ENCODE peak calls at places on chromosomes 11 and 22, in four cellular contexts. One of them, this sample, is unnamed. For H3K4me1, the result is how much of the 10 kb centered on the place peaks cover.

GRCh38 chr11:2796508-2797180 is 88.9 kb downstream of the CDKN1C start:
- DNase-seq in HCT116: no peak
- DNase-seq in GM23338: no peak
- DNase-seq in HepG2: no peak
- DNase-seq in this sample: peak

GRCh38 chr11:122757201-122757600 is 81.1 kb upstream of the CRTAM start:
- DNase-seq in HCT116: no peak
- DNase-seq in GM23338: no peak
- DNase-seq in HepG2: no peak
- DNase-seq in this sample: no peak

GRCh38 chr11:45651841-45652745 is 13.3 kb downstream of the CHST1 start:
- DNase-seq in HCT116: no peak
- DNase-seq in GM23338: no peak
- DNase-seq in HepG2: no peak
- DNase-seq in this sample: no peak

GRCh38 chr11:108559904-108560303 is 33.7 kb downstream of the EXPH5 start:
- DNase-seq in HCT116: no peak
- DNase-seq in GM23338: no peak
- DNase-seq in HepG2: no peak
- DNase-seq in this sample: no peak

GRCh38 chr11:60756307-60757032 is at the start of gene MS4A15:
- DNase-seq in HCT116: peak
- DNase-seq in GM23338: peak
- DNase-seq in HepG2: peak
- DNase-seq in this sample: peak

GRCh38 chr11:34204396-34205279 is 99.2 kb downstream of the NAT10 start:
- DNase-seq in HCT116: peak
- DNase-seq in GM23338: peak
- DNase-seq in HepG2: peak
- DNase-seq in this sample: no peak

GRCh38 chr11:117072517-117073218 is 25.6 kb downstream of the SIK3 start:
- DNase-seq in HCT116: peak
- DNase-seq in GM23338: no peak
- DNase-seq in HepG2: peak
- DNase-seq in this sample: no peak

GRCh38 chr22:45903355-45904149 is 73.4 kb downstream of the WNT7B start:
- DNase-seq in HCT116: no peak
- DNase-seq in GM23338: no peak
- DNase-seq in HepG2: no peak
- DNase-seq in this sample: peak

GRCh38 chr11:87397250-87397649 is 359.5 kb downstream of the TMEM135 start:
- DNase-seq in HCT116: no peak
- DNase-seq in GM23338: no peak
- DNase-seq in HepG2: no peak
- DNase-seq in this sample: no peak

GRCh38 chr11:32630844-32631243 is 47.2 kb downstream of the EIF3M start:
- DNase-seq in HCT116: no peak
- DNase-seq in GM23338: no peak
- DNase-seq in HepG2: no peak
- DNase-seq in this sample: no peak

GRCh38 chr11:10293423-10294288 is at the start of gene SBF2:
- DNase-seq in HCT116: no peak
- DNase-seq in GM23338: peak
- DNase-seq in HepG2: peak
- DNase-seq in this sample: peak

GRCh38 chr11:25441432-25441831 is 890.5 kb upstream of the ANO3 start:
- DNase-seq in HCT116: no peak
- DNase-seq in GM23338: no peak
- DNase-seq in HepG2: no peak
- DNase-seq in this sample: no peak

GRCh38 chr11:34631297-34631696 is 10.4 kb downstream of the EHF start:
- DNase-seq in HCT116: no peak
- DNase-seq in GM23338: no peak
- DNase-seq in HepG2: no peak
- DNase-seq in this sample: no peak

GRCh38 chr11:42239102-42239501 is 779.6 kb upstream of the LRRC4C start:
- DNase-seq in HCT116: no peak
- DNase-seq in GM23338: no peak
- DNase-seq in HepG2: no peak
- DNase-seq in this sample: no peak

GRCh38 chr11:103807806-103808205 is 228.6 kb upstream of the DDI1 start:
- DNase-seq in HCT116: no peak
- DNase-seq in GM23338: no peak
- DNase-seq in HepG2: no peak
- DNase-seq in this sample: no peak

GRCh38 chr11:35763301-35763700 is 100.7 kb downstream of the TRIM44 start:
- DNase-seq in HCT116: no peak
- DNase-seq in GM23338: no peak
- DNase-seq in HepG2: no peak
- DNase-seq in this sample: no peak

GRCh38 chr11:12682730-12683500 is 8.7 kb downstream of the TEAD1 start:
- DNase-seq in HCT116: no peak
- DNase-seq in GM23338: no peak
- DNase-seq in HepG2: no peak
- DNase-seq in this sample: no peak

GRCh38 chr11:2387266-2387982 is 10.3 kb downstream of the CD81 start:
- DNase-seq in HCT116: no peak
- DNase-seq in GM23338: no peak
- DNase-seq in HepG2: no peak
- DNase-seq in this sample: no peak

GRCh38 chr11:119721129-119722120 is 7.6 kb downstream of the NECTIN1 start:
- DNase-seq in HCT116: no peak
- DNase-seq in GM23338: peak
- DNase-seq in HepG2: peak
- DNase-seq in this sample: peak

GRCh38 chr11:118156531-118157185 is 4.0 kb upstream of the SCN4B start:
- DNase-seq in HCT116: no peak
- DNase-seq in GM23338: peak
- DNase-seq in HepG2: no peak
- DNase-seq in this sample: no peak

GRCh38 chr11:129278586-129279319 is 86.6 kb upstream of the ARHGAP32 start:
- DNase-seq in HCT116: no peak
- DNase-seq in GM23338: peak
- DNase-seq in HepG2: no peak
- DNase-seq in this sample: no peak

GRCh38 chr11:129280027-129280811 is 88.1 kb upstream of the ARHGAP32 start:
- DNase-seq in HCT116: no peak
- DNase-seq in GM23338: no peak
- DNase-seq in HepG2: peak
- DNase-seq in this sample: no peak

GRCh38 chr11:129281471-129282268 is 89.5 kb upstream of the ARHGAP32 start:
- DNase-seq in HCT116: no peak
- DNase-seq in GM23338: no peak
- DNase-seq in HepG2: no peak
- DNase-seq in this sample: no peak

GRCh38 chr11:129277216-129277838 is 85.2 kb upstream of the ARHGAP32 start:
- DNase-seq in HCT116: no peak
- DNase-seq in GM23338: no peak
- DNase-seq in HepG2: peak
- DNase-seq in this sample: no peak

GRCh38 chr11:129279326-129280026 is 87.4 kb upstream of the ARHGAP32 start:
- DNase-seq in HCT116: peak
- DNase-seq in GM23338: peak
- DNase-seq in HepG2: peak
- DNase-seq in this sample: peak
- TF ChIP-seq POLR2AphosphoS5 in HCT116: peak
- TF ChIP-seq POLR2AphosphoS5 in GM23338: peak
- TF ChIP-seq POLR2AphosphoS5 in HepG2: peak
- TF ChIP-seq POLR2AphosphoS5 in this sample: no peak

DNA sequence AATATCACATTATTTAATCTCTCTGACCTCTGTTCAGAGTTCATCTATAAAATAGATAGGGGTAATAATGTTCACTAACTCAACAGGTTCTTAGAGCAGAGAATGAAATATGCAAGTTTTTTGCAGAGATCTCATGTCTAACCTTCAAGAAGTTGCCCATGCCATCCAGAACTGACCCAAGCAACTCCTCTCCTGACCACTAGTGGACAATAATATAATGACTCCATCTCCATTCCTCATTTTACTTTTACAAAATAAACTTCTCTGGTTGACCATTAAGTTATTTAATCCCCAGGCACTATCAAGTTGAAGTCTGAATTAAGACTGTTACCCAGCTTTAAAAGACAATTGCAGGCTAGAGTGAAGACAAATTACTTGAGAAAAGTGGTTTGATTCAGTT is 382.6 kb downstream of the KCNA4 start:
- DNase-seq in HCT116: no peak
- DNase-seq in GM23338: peak
- DNase-seq in HepG2: no peak
- DNase-seq in this sample: no peak
- TF ChIP-seq CTCF in HCT116: peak
- TF ChIP-seq CTCF in GM23338: peak
- TF ChIP-seq CTCF in HepG2: no peak
- TF ChIP-seq CTCF in this sample: no peak

GRCh38 chr22:17769013-17769715 is 5.1 kb downstream of the BID start:
- DNase-seq in HCT116: no peak
- DNase-seq in GM23338: no peak
- DNase-seq in HepG2: no peak
- DNase-seq in this sample: no peak

GRCh38 chr22:17764036-17764435 is 10.2 kb downstream of the BID start:
- DNase-seq in HCT116: no peak
- DNase-seq in GM23338: no peak
- DNase-seq in HepG2: no peak
- DNase-seq in this sample: no peak

GRCh38 chr22:17770180-17771077 is 3.8 kb downstream of the BID start:
- DNase-seq in HCT116: no peak
- DNase-seq in GM23338: no peak
- DNase-seq in HepG2: no peak
- DNase-seq in this sample: no peak

GRCh38 chr22:17769716-17770082 is 4.6 kb downstream of the BID start:
- DNase-seq in HCT116: no peak
- DNase-seq in GM23338: no peak
- DNase-seq in HepG2: no peak
- DNase-seq in this sample: no peak

DNA sequence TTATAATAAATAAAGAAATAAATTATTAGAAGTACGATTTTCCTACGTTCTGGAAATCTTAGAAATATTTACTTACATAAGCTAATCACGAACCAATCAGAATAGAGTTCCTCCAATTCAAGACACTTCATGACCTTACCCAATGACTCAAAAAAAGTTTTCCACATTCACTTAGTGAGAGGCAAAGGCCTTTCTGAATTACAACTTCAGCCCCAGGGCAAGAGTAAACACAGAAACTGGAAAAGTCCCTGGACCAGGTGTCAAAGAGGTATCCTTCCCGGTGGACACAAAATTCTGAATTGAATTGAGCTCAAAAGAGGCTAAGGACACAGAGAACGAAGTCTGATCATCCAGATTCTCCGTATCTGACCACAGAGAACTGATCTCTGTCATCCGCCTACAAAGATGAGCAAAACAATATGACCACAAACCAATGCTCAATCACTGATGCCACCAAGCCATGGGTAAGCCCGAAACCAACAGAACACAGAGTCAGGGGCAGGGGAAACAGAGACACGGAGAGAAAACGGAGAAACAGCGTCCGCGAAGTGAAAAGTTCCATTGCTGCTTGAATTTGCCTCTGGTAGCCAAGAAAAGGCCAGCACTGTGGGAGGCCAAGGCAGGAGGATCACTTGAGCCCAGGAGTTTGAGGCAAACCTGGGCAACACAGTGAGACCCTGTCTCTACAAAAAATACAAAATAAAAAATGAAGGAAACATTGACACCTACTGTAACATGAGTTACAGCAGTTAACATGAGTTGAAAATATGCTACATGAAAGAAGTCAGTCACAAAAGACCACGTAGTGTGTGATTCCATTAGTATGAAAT is 6.8 kb downstream of the BID start:
- DNase-seq in HCT116: no peak
- DNase-seq in GM23338: no peak
- DNase-seq in HepG2: no peak
- DNase-seq in this sample: no peak
- H3K4me1 ChIP-seq in HCT116: under half
- H3K4me1 ChIP-seq in GM23338: under half
- H3K4me1 ChIP-seq in HepG2: half or more
- H3K4me1 ChIP-seq in this sample: under half

DNA sequence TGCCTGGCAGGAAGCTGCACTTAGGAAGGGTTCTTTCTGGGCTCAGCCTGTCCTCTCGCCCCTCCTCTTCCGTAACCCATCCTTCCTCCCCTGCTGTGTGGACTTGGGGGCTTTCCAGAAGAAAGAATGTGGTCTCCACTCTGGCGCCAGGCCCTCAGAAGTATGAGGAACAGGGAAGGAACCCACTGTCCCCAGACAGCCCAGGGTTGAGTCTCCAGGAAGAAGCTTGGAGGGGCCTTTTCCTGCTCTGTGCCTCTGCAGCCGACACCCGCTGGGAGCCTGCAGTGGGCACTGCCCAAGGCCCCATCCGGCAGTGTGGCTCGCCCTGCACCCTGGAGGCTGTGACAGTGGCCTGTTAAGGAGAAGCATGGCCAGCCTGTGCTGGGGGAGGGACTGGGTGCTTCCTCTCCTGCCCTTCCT is 112.6 kb downstream of the ST3GAL4 start:
- DNase-seq in HCT116: no peak
- DNase-seq in GM23338: no peak
- DNase-seq in HepG2: no peak
- DNase-seq in this sample: no peak
- TF ChIP-seq POLR2AphosphoS5 in HCT116: no peak
- TF ChIP-seq POLR2AphosphoS5 in GM23338: no peak
- TF ChIP-seq POLR2AphosphoS5 in HepG2: no peak
- TF ChIP-seq POLR2AphosphoS5 in this sample: no peak

DNA sequence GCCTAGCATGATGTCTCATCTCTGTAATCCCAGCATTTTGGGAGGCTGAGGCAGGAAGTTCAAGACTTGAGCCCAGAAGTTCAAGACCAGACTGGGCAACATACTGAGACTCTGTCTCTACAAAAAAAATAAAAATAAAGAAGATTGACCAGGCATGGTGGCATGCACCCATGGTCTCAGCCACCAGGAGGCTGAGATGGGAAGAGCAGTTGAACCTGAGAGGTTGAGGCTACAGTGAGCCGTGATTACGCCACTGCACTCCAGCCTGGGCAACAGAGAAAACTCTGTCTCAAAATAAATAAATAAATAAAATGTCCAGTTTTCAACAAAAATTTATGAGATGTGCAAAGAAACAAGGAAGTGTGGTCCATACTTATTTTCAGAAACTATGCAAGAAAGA is 28.3 kb downstream of the EFCAB6 start:
- DNase-seq in HCT116: peak
- DNase-seq in GM23338: peak
- DNase-seq in HepG2: peak
- DNase-seq in this sample: no peak
- TF ChIP-seq CTCF in HCT116: peak
- TF ChIP-seq CTCF in GM23338: peak
- TF ChIP-seq CTCF in HepG2: no peak
- TF ChIP-seq CTCF in this sample: no peak

GRCh38 chr11:78958444-78958843 is 383.8 kb upstream of the NARS2 start:
- DNase-seq in HCT116: no peak
- DNase-seq in GM23338: no peak
- DNase-seq in HepG2: no peak
- DNase-seq in this sample: no peak
- H3K4me1 ChIP-seq in HCT116: under half
- H3K4me1 ChIP-seq in GM23338: under half
- H3K4me1 ChIP-seq in HepG2: under half
- H3K4me1 ChIP-seq in this sample: under half

GRCh38 chr22:32076726-32077550 is 33.9 kb downstream of the SLC5A1 start:
- DNase-seq in HCT116: no peak
- DNase-seq in GM23338: no peak
- DNase-seq in HepG2: no peak
- DNase-seq in this sample: no peak
- TF ChIP-seq POLR2AphosphoS5 in HCT116: no peak
- TF ChIP-seq POLR2AphosphoS5 in GM23338: no peak
- TF ChIP-seq POLR2AphosphoS5 in HepG2: no peak
- TF ChIP-seq POLR2AphosphoS5 in this sample: no peak